ENCODE peak calls at places on chromosomes 5 and 9, in nine cellular contexts. J is WERI-Rb-1, G is AG04450, W is heart right ventricle, N is pancreas, C is glutamatergic neuron, S is bronchial epithelial cell, B is GM23338, Y is cardiac muscle cell. K is an unnamed sample.

GRCh38 chr5:69035665-69036064 is 58.1 kb upstream of the SLC30A5 start:
- DNase-seq in J (no peak), G (no peak), W (no peak), N (no peak), C (no peak), S (peak), B (no peak), Y (peak), K (no peak)

GRCh38 chr5:123094227-123094918 is 5.3 kb downstream of the PRDM6 start:
- DNase-seq in J (no peak), G (no peak), W (no peak), N (no peak), C (no peak), S (no peak), B (peak), Y (no peak), K (no peak)

GRCh38 chr9:90795084-90795483 is 6.5 kb upstream of the SYK start:
- DNase-seq in J (no peak), G (no peak), W (no peak), N (no peak), C (no peak), S (peak), B (no peak), Y (no peak), K (no peak)

GRCh38 chr9:136614372-136614922 is 48.3 kb upstream of the EGFL7 start:
- DNase-seq in J (peak), G (peak), W (peak), N (no peak), C (no peak), S (no peak), B (no peak), Y (peak), K (no peak)

GRCh38 chr9:114250235-114250568 is 72.7 kb upstream of the ORM1 start:
- DNase-seq in J (peak), G (peak), W (peak), N (peak), C (no peak), S (no peak), B (no peak), Y (peak), K (no peak)

GRCh38 chr9:84781431-84781830 is 111.9 kb downstream of the NTRK2 start:
- DNase-seq in J (peak), G (no peak), W (no peak), N (no peak), C (no peak), S (peak), B (peak), Y (peak), K (peak)

GRCh38 chr9:123460091-123460490 is 104.1 kb downstream of the CRB2 start:
- DNase-seq in J (no peak), G (no peak), W (no peak), N (no peak), C (no peak), S (peak), B (no peak), Y (no peak), K (no peak)

GRCh38 chr9:110582156-110582555 is 2.6 kb upstream of the SVEP1 start:
- DNase-seq in J (no peak), G (no peak), W (no peak), N (no peak), C (no peak), S (no peak), B (peak), Y (peak), K (no peak)

GRCh38 chr5:59390074-59390659 is 503.4 kb downstream of the PDE4D start:
- DNase-seq in J (no peak), G (no peak), W (no peak), N (no peak), C (no peak), S (peak), B (peak), Y (peak), K (peak)

GRCh38 chr9:38415846-38416245 is 8.4 kb downstream of the IGFBPL1 start:
- DNase-seq in J (no peak), G (no peak), W (no peak), N (no peak), C (peak), S (no peak), B (no peak), Y (no peak), K (no peak)

GRCh38 chr9:75851917-75852316 is 38.6 kb upstream of the PCSK5 start:
- DNase-seq in J (no peak), G (no peak), W (no peak), N (no peak), C (no peak), S (no peak), B (no peak), Y (no peak), K (no peak)

GRCh38 chr9:93646640-93647178 is 70.3 kb downstream of the PHF2 start:
- DNase-seq in J (peak), G (no peak), W (no peak), N (no peak), C (peak), S (no peak), B (no peak), Y (no peak), K (peak)

GRCh38 chr9:15250013-15250412 is 57.0 kb downstream of the TTC39B start:
- DNase-seq in J (no peak), G (no peak), W (no peak), N (no peak), C (no peak), S (no peak), B (peak), Y (no peak), K (no peak)

GRCh38 chr5:84379749-84380148 is 4.9 kb downstream of the EDIL3 start:
- DNase-seq in J (no peak), G (no peak), W (no peak), N (no peak), C (no peak), S (no peak), B (no peak), Y (peak), K (no peak)

GRCh38 chr9:131478421-131478868 is 24.3 kb upstream of the POMT1 start:
- DNase-seq in J (peak), G (no peak), W (peak), N (peak), C (peak), S (no peak), B (peak), Y (peak), K (peak)
- TF ChIP-seq CTCF in J (peak), G (peak), W (peak), N (peak), C (peak), S (peak), B (peak), Y (peak), K (peak)

GRCh38 chr9:6870650-6871477 is 113.1 kb downstream of the KDM4C start:
- DNase-seq in J (no peak), G (no peak), W (no peak), N (no peak), C (no peak), S (peak), B (no peak), Y (no peak), K (no peak)

GRCh38 chr9:6877671-6878161 is 119.9 kb downstream of the KDM4C start:
- DNase-seq in J (no peak), G (peak), W (no peak), N (no peak), C (no peak), S (peak), B (no peak), Y (peak), K (no peak)

GRCh38 chr9:6876195-6876594 is 118.4 kb downstream of the KDM4C start:
- DNase-seq in J (no peak), G (no peak), W (no peak), N (no peak), C (no peak), S (peak), B (no peak), Y (no peak), K (no peak)

GRCh38 chr9:6870149-6870548 is 112.4 kb downstream of the KDM4C start:
- DNase-seq in J (no peak), G (no peak), W (no peak), N (no peak), C (no peak), S (no peak), B (no peak), Y (no peak), K (no peak)

DNA sequence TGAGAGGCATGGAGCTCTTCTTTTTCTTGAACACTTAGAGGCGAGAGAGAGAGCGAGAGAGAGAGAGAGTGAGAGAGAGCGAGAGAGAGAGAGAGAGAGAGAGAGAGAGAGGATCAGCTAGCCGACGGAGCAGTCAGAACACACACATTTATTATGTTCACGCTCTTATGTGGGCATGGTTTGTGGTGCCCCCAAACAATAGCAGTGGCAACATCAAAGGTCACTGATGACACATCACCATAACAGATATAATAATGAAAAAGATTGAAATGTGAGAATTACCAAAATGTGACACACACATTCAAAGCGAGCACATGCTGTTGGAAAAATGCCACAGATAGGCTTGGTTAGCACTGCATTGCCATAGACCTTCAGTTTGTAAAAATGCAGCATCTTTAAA is 116.1 kb downstream of the KDM4C start:
- DNase-seq in J (no peak), G (peak), W (no peak), N (no peak), C (no peak), S (no peak), B (no peak), Y (peak), K (no peak)
- TF ChIP-seq CTCF in J (no peak), G (no peak), W (no peak), N (no peak), C (no peak), S (no peak), B (no peak), Y (no peak), K (no peak)

DNA sequence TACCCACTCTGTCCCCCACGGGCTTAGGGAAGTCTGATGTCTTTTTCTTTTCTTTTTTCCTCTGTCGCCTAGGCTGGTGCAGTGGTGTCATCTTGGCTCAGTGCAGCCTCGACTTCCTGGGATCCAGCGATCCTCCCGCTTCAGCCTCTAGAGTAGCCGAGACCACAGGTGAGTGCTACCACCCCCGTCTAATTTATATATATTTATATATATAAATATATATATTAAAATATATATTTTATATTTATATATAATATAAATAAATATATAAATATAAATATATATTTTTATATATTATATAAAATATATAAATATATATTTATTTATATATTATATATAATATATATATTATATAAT is 3.3 kb upstream of the ANXA2R start:
- DNase-seq in J (no peak), G (no peak), W (no peak), N (no peak), C (no peak), S (no peak), B (no peak), Y (no peak), K (no peak)
- TF ChIP-seq CTCF in J (no peak), G (no peak), W (no peak), N (no peak), C (no peak), S (no peak), B (no peak), Y (no peak), K (no peak)

GRCh38 chr5:172110921-172111873 is 76.8 kb downstream of the STK10 start:
- DNase-seq in J (no peak), G (no peak), W (no peak), N (no peak), C (peak), S (peak), B (peak), Y (peak), K (no peak)
- TF ChIP-seq CTCF in J (no peak), G (no peak), W (no peak), N (no peak), C (no peak), S (no peak), B (no peak), Y (peak), K (no peak)

GRCh38 chr5:120394259-120394658 is 69.8 kb upstream of the PRR16 start:
- DNase-seq in J (no peak), G (no peak), W (no peak), N (no peak), C (no peak), S (peak), B (peak), Y (no peak), K (no peak)
- TF ChIP-seq CTCF in J (no peak), G (peak), W (no peak), N (no peak), C (no peak), S (peak), B (peak), Y (peak), K (peak)

GRCh38 chr5:127761869-127762268 is 58.7 kb downstream of the CCDC192 start:
- DNase-seq in J (no peak), G (no peak), W (no peak), N (no peak), C (no peak), S (no peak), B (no peak), Y (no peak), K (no peak)

GRCh38 chr5:127758884-127759283 is 55.7 kb downstream of the CCDC192 start:
- DNase-seq in J (no peak), G (no peak), W (no peak), N (no peak), C (no peak), S (no peak), B (no peak), Y (peak), K (no peak)

GRCh38 chr5:127754259-127754658 is 51.1 kb downstream of the CCDC192 start:
- DNase-seq in J (no peak), G (peak), W (no peak), N (no peak), C (no peak), S (no peak), B (no peak), Y (peak), K (no peak)

GRCh38 chr5:127754727-127755126 is 51.5 kb downstream of the CCDC192 start:
- DNase-seq in J (no peak), G (no peak), W (no peak), N (no peak), C (peak), S (no peak), B (no peak), Y (no peak), K (no peak)

GRCh38 chr5:127757576-127757975 is 54.4 kb downstream of the CCDC192 start:
- DNase-seq in J (peak), G (no peak), W (no peak), N (no peak), C (no peak), S (peak), B (peak), Y (peak), K (peak)
- TF ChIP-seq CTCF in J (peak), G (peak), W (peak), N (no peak), C (no peak), S (peak), B (peak), Y (peak), K (no peak)

K was measured in endothelial cell.